ENCODE peak calls at places on chromosomes 13 and 19, in six cellular contexts. S is nephron progenitor cell, M is fibroblast of lung, P is endothelial cell, T is astrocyte of the spinal cord, N is GM12878. B is an unnamed sample.
A peak's percentile ranks its signal among the peaks of the same experiment; 100 is the strongest.

GRCh38 chr19:50968709-50969412 is 530 bp downstream of the KLK6 start:
- DNase-seq in S (peak; percentile 68), M (no peak), P (no peak), N (no peak), T (no peak), B (no peak)

GRCh38 chr13:111314852-111315251 is 5.6 kb upstream of the TEX29 start:
- DNase-seq in N (no peak), T (no peak), P (no peak), S (no peak), M (peak; percentile 7), B (no peak)

GRCh38 chr13:38582133-38582532 is 104.7 kb upstream of the FREM2 start:
- DNase-seq in N (no peak), T (peak; percentile 44), P (peak; percentile 42), S (peak; percentile 12), M (peak; percentile 38), B (no peak)

GRCh38 chr13:38763446-38764381 is 76.8 kb downstream of the FREM2 start:
- DNase-seq in N (no peak), M (peak; percentile 38), P (peak; percentile 39), S (peak; percentile 38), T (peak; percentile 43), B (no peak)

GRCh38 chr19:8438236-8438635 is 6.5 kb upstream of the HNRNPM start:
- DNase-seq in N (no peak), P (no peak), M (no peak), S (no peak), T (no peak), B (no peak)

GRCh38 chr13:22050951-22051563 is 380.2 kb downstream of the FGF9 start:
- DNase-seq in M (no peak), P (no peak), N (no peak), T (no peak), S (no peak), B (no peak)

GRCh38 chr19:11295180-11295579 is 780 bp upstream of the TSPAN16 start:
- DNase-seq in S (no peak), M (no peak), P (no peak), T (no peak), N (no peak), B (no peak)

GRCh38 chr13:21399741-21400140 is 59.4 kb downstream of the ZDHHC20 start:
- DNase-seq in P (no peak), T (peak; percentile 8), N (no peak), M (peak; percentile 25), S (no peak), B (no peak)

GRCh38 chr19:56953411-56953810 is 112.9 kb upstream of the PEG3 start:
- DNase-seq in T (no peak), P (no peak), N (no peak), S (no peak), M (no peak), B (no peak)

GRCh38 chr19:1786668-1787067 is 25.4 kb downstream of the ATP8B3 start:
- DNase-seq in N (no peak), S (no peak), T (no peak), P (no peak), M (no peak), B (no peak)

GRCh38 chr19:53507523-53508442 is 30.2 kb upstream of the ZNF331 start:
- DNase-seq in P (no peak), S (peak; percentile 20), T (no peak), M (no peak), N (no peak), B (no peak)

GRCh38 chr19:16205205-16206045 is 7.7 kb downstream of the AP1M1 start:
- DNase-seq in N (no peak), P (no peak), S (no peak), M (no peak), T (no peak), B (no peak)

GRCh38 chr19:30391554-30392551 is 19.7 kb downstream of the ZNF536 start:
- DNase-seq in N (no peak), S (no peak), P (no peak), M (peak; percentile 12), T (peak; percentile 12), B (peak; percentile 54)

GRCh38 chr19:1455336-1456120 is 5.6 kb downstream of the APC2 start:
- DNase-seq in S (peak; percentile 72), N (no peak), P (no peak), T (no peak), M (no peak), B (no peak)

GRCh38 chr19:55258476-55258827 is 365 bp downstream of the PPP6R1 start:
- DNase-seq in N (no peak), P (peak; percentile 34), T (no peak), M (no peak), S (peak; percentile 50), B (no peak)

GRCh38 chr19:45472557-45473365 is 5.0 kb downstream of the FOSB start:
- DNase-seq in M (no peak), T (peak; percentile 18), P (no peak), S (peak; percentile 50), N (no peak), B (no peak)

GRCh38 chr13:112055417-112056206 is 11.3 kb upstream of the SOX1 start:
- DNase-seq in T (no peak), S (no peak), P (no peak), M (no peak), N (no peak), B (no peak)

GRCh38 chr19:35490364-35490763 is at the start of gene KRTDAP:
- DNase-seq in M (no peak), S (no peak), N (no peak), P (no peak), T (no peak), B (no peak)

GRCh38 chr19:28694812-28695211 is 518.1 kb downstream of the UQCRFS1 start:
- DNase-seq in M (no peak), S (no peak), P (no peak), N (no peak), T (no peak), B (no peak)

GRCh38 chr13:96963786-96964475 is 30.3 kb downstream of the OXGR1 start:
- DNase-seq in P (no peak), N (no peak), T (no peak), S (no peak), M (no peak), B (no peak)
- TF ChIP-seq CTCF in P (no peak), N (no peak), T (no peak), S (no peak), M (no peak), B (no peak)

GRCh38 chr13:87274209-87274819 is 396.9 kb upstream of the SLITRK5 start:
- DNase-seq in P (peak; percentile 61), S (peak; percentile 60), M (peak; percentile 32), N (no peak), T (peak; percentile 70), B (no peak)

GRCh38 chr13:87280139-87280538 is 391.0 kb upstream of the SLITRK5 start:
- DNase-seq in N (no peak), T (no peak), P (no peak), S (no peak), M (no peak), B (no peak)
- TF ChIP-seq CTCF in N (no peak), T (peak; percentile 22), P (no peak), S (no peak), M (peak; percentile 19), B (no peak)

DNA sequence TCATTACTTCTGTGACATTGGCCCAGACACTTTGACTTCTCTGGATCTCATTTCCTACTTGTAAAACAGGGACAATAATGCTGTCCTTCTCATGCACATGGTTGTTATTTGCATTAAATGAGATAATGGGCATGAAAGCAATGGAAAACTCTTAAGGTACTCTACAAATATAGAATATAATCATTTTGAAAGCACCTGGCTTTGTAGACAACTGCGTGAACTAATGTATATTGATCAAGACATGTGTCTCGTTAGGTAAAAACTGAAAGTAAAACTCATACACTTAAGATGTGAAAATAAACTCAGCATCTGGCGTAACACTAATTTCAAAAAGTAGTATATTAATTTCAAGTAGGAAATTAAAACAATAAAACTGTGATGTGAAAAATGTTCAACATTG is 220.4 kb downstream of the KCNRG start:
- DNase-seq in T (no peak), N (no peak), M (no peak), P (no peak), S (no peak), B (no peak)
- TF ChIP-seq CTCF in T (no peak), N (no peak), M (no peak), P (no peak), S (no peak), B (no peak)

GRCh38 chr19:19406878-19407639 is 1.6 kb downstream of the GATAD2A start:
- DNase-seq in N (no peak), S (no peak), T (peak; percentile 50), P (peak; percentile 22), M (peak; percentile 52), B (no peak)

GRCh38 chr19:19403373-19403901 is 2.0 kb upstream of the GATAD2A start:
- DNase-seq in N (no peak), P (no peak), S (no peak), M (peak; percentile 60), T (peak; percentile 22), B (no peak)

GRCh38 chr19:19402656-19403372 is 2.7 kb upstream of the GATAD2A start:
- DNase-seq in N (no peak), M (no peak), P (no peak), S (no peak), T (no peak), B (no peak)

GRCh38 chr19:19405919-19406877 is 723 bp downstream of the GATAD2A start:
- DNase-seq in M (peak; percentile 54), T (peak; percentile 51), P (peak; percentile 65), S (peak; percentile 76), N (no peak), B (no peak)

DNA sequence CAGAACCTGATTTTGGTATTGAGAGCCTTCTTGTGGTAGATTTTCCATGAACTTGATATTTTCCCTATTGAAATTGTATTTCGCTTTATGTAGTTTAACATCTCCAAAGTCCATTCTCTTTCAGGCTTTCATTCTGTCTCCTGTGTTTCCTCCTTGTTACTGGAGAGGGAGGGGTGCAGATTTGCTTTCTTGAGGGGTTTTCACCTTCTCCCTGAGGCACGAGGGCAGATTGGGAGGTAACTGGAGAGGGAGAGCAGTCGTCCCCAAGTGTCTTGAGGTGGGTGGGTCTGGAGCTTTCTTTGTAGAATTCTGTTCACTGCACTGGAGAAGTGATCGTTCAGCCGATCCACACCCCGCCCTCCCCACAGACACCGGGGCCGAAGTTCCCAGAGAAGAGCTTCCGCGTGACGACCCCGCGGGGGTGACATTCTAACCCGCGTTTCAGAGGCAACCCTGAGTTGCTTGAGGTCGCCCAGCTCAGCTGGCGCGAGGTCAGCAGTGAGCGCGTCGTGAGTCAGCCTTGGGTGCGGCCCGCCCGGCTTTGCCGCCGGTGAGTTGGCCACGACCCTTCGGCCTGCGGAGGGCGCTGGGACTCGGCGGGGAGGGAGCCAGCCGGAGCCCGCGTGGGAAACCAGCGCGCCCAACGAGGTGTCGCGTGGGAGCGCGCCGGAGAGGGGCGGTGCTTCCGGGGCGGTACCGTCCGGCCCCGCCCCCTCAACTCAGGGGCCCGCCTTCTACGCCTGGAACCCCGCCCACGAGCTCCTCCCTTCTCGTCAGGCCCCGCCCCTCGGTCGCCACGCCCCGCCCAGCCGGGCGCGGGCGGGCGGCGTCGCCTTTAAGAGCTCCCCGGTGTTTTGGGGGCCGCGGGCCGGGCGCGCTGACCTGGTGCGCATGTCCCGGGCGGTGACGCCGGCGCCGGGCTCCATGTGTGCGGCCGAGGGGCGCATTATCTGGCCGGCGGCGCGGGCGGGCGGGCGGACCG is at the start of gene GATAD2A:
- DNase-seq in P (peak; percentile 88), S (peak; percentile 93), N (peak; percentile 44), T (peak; percentile 95), M (peak; percentile 86), B (peak; percentile 97)
- TF ChIP-seq CTCF in P (no peak), S (no peak), N (peak; percentile 46), T (no peak), M (no peak), B (peak; percentile 32)

DNA sequence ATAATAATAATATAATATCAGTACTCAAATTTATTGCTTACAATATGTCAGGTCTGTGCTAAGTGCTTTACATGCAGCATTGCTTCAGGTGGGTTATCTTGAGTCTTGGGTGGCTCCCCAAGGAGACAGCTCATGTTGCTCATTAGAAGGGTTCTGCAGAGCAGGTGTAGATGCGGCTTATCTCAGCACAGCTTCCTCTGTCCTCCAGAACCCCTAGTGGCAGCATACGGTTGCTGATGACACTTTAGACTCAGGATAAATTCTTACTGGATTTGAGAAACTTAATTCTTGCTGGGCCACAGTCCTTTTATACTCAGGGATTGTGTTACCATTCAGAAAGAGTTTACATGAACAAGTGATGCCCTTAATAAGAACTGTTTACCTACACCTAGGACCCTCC is 8.9 kb downstream of the COG3 start:
- DNase-seq in P (no peak), S (no peak), N (no peak), T (no peak), M (no peak), B (no peak)
- TF ChIP-seq CTCF in P (peak; percentile 22), S (peak; percentile 10), N (peak; percentile 39), T (peak; percentile 26), M (peak; percentile 7), B (no peak)